ENCODE peak calls at places on chromosome 18, in eight cellular contexts. A, P, J, D, Q, G, S and U are unnamed samples.

GRCh38 chr18:50372743-50373142 is 2.1 kb upstream of the SKA1 start:
- DNase-seq in S (no peak), Q (no peak), D (no peak), P (no peak), A (no peak), J (no peak), G (no peak), U (no peak)

GRCh38 chr18:75115514-75115913 is 93.4 kb downstream of the PTGR3 start:
- DNase-seq in A (no peak), Q (no peak), J (no peak), G (no peak), P (no peak), D (no peak), S (no peak), U (no peak)

GRCh38 chr18:44066541-44066940 is 614.1 kb upstream of the SETBP1 start:
- DNase-seq in D (no peak), S (no peak), P (no peak), A (no peak), Q (no peak), J (no peak), G (no peak), U (no peak)

GRCh38 chr18:76357174-76357573 is 137.9 kb downstream of the ZNF516 start:
- DNase-seq in J (no peak), S (no peak), G (no peak), D (no peak), Q (no peak), A (no peak), P (no peak), U (no peak)

GRCh38 chr18:48137354-48138208 is 207.1 kb upstream of the SMAD2 start:
- DNase-seq in A (no peak), D (no peak), J (no peak), S (peak), G (no peak), Q (no peak), P (no peak), U (no peak)

GRCh38 chr18:7575465-7576026 is 8.4 kb downstream of the PTPRM start:
- DNase-seq in D (no peak), P (no peak), G (no peak), S (no peak), A (no peak), J (no peak), Q (no peak), U (no peak)

GRCh38 chr18:43661570-43661969 is 384.3 kb upstream of the SYT4 start:
- DNase-seq in A (peak), J (peak), Q (no peak), D (no peak), G (peak), P (no peak), S (no peak), U (no peak)

GRCh38 chr18:34976534-34976898 is 64.7 kb upstream of the MAPRE2 start:
- DNase-seq in P (no peak), J (no peak), D (no peak), G (no peak), A (no peak), S (no peak), Q (no peak), U (no peak)

GRCh38 chr18:74273394-74273793 is 18.4 kb downstream of the CYB5A start:
- DNase-seq in G (no peak), Q (no peak), A (no peak), J (peak), D (no peak), S (no peak), P (no peak), U (no peak)

GRCh38 chr18:35580748-35581534 is 599 bp upstream of the GALNT1 start:
- DNase-seq in S (peak), G (peak), A (no peak), D (peak), Q (peak), J (peak), P (peak), U (peak)

GRCh38 chr18:22337311-22337710 is 80.4 kb downstream of the CTAGE1 start:
- DNase-seq in G (no peak), J (no peak), D (no peak), S (no peak), A (no peak), P (no peak), Q (no peak), U (no peak)

GRCh38 chr18:63161032-63161727 is 158.4 kb downstream of the BCL2 start:
- DNase-seq in Q (no peak), P (no peak), S (no peak), D (no peak), J (no peak), G (no peak), A (no peak), U (no peak)

GRCh38 chr18:49911414-49911813 is 98.1 kb upstream of the ACAA2 start:
- DNase-seq in D (no peak), Q (no peak), J (peak), P (no peak), S (no peak), A (no peak), G (no peak), U (no peak)

GRCh38 chr18:25648724-25649260 is 296.8 kb upstream of the ZNF521 start:
- DNase-seq in A (no peak), D (no peak), G (no peak), P (no peak), S (no peak), J (no peak), Q (no peak), U (no peak)

GRCh38 chr18:79529296-79529695 is 133.6 kb downstream of the NFATC1 start:
- DNase-seq in G (no peak), A (no peak), S (no peak), J (no peak), Q (no peak), P (no peak), D (no peak), U (peak)

GRCh38 chr18:44938396-44939036 is 257.8 kb downstream of the SETBP1 start:
- DNase-seq in Q (no peak), G (no peak), D (no peak), A (no peak), J (peak), P (no peak), S (peak), U (no peak)

GRCh38 chr18:59540819-59541218 is 156.4 kb downstream of the CCBE1 start:
- DNase-seq in A (no peak), D (no peak), S (no peak), J (no peak), G (no peak), Q (no peak), P (no peak), U (no peak)

GRCh38 chr18:6210349-6211173 is 204.2 kb downstream of the L3MBTL4 start:
- DNase-seq in S (no peak), J (no peak), G (no peak), D (no peak), P (no peak), Q (no peak), A (no peak), U (no peak)

GRCh38 chr18:7237670-7238272 is 6.9 kb downstream of the LRRC30 start:
- DNase-seq in J (no peak), D (no peak), G (no peak), Q (no peak), P (no peak), S (no peak), A (no peak), U (no peak)

GRCh38 chr18:55510809-55511208 is 77.2 kb downstream of the TCF4 start:
- DNase-seq in A (no peak), Q (no peak), S (no peak), P (no peak), G (no peak), J (no peak), D (no peak), U (no peak)

GRCh38 chr18:57771183-57771582 is 31.9 kb downstream of the ATP8B1 start:
- DNase-seq in D (no peak), G (no peak), P (no peak), Q (no peak), J (peak), A (no peak), S (peak), U (no peak)

GRCh38 chr18:79947054-79947755 is 4.2 kb downstream of the SLC66A2 start:
- DNase-seq in P (no peak), A (no peak), S (peak), Q (no peak), J (no peak), D (no peak), G (no peak), U (no peak)

GRCh38 chr18:22412502-22412901 is 5.2 kb downstream of the CTAGE1 start:
- DNase-seq in Q (no peak), J (no peak), S (no peak), D (no peak), P (no peak), A (no peak), G (no peak), U (no peak)

GRCh38 chr18:58966704-58967103 is 102.0 kb downstream of the ZNF532 start:
- DNase-seq in D (no peak), P (no peak), J (no peak), G (no peak), A (no peak), Q (no peak), S (no peak), U (no peak)

GRCh38 chr18:67597759-67598158 is 81.2 kb upstream of the DSEL start:
- DNase-seq in J (no peak), G (no peak), P (no peak), Q (no peak), D (no peak), S (no peak), A (peak), U (no peak)

GRCh38 chr18:61742555-61743429 is 150.0 kb downstream of the RNF152 start:
- DNase-seq in J (no peak), S (no peak), G (no peak), D (no peak), A (no peak), P (no peak), Q (no peak), U (no peak)

GRCh38 chr18:36298113-36298701 is 694 bp downstream of the FHOD3 start:
- DNase-seq in S (no peak), G (peak), A (no peak), J (peak), D (peak), P (no peak), Q (no peak), U (peak)

GRCh38 chr18:46939337-46939963 is 22.0 kb downstream of the KATNAL2 start:
- DNase-seq in S (no peak), D (no peak), Q (no peak), G (no peak), P (no peak), A (peak), J (no peak), U (no peak)

GRCh38 chr18:80169607-80170006 is 60.5 kb downstream of the ADNP2 start:
- DNase-seq in P (no peak), S (no peak), G (no peak), J (no peak), Q (no peak), A (no peak), D (no peak), U (no peak)

GRCh38 chr18:74367905-74368304 is 52.3 kb downstream of the C18orf63 start:
- DNase-seq in G (no peak), J (no peak), A (no peak), P (no peak), S (no peak), D (no peak), Q (no peak), U (no peak)

GRCh38 chr18:23384778-23385736 is 68.0 kb upstream of the RIOK3 start:
- DNase-seq in Q (no peak), P (no peak), A (no peak), G (no peak), S (peak), J (no peak), D (no peak), U (no peak)